ENCODE peak calls at places on chromosomes 11 and 22, in seven cellular contexts. R, O, T, L, N, W and S are unnamed samples. For H3K9me3, the result is how much of the 10 kb centered on the place peaks cover.

GRCh38 chr11:17252704-17253103 is 23.8 kb upstream of the NUCB2 start:
- DNase-seq in L (no peak), R (no peak), O (no peak), N (no peak), T (no peak), W (no peak), S (no peak)

GRCh38 chr11:7600205-7600775 is 73.0 kb downstream of the CYB5R2 start:
- DNase-seq in W (no peak), L (no peak), N (no peak), R (no peak), O (no peak), T (peak), S (peak)

GRCh38 chr11:39732002-39732401 is 1727.5 kb downstream of the LRRC4C start:
- DNase-seq in T (no peak), N (no peak), W (no peak), O (no peak), R (no peak), L (no peak), S (no peak)

GRCh38 chr22:37547249-37547741 is 13.0 kb upstream of the CDC42EP1 start:
- DNase-seq in O (no peak), N (no peak), L (no peak), T (no peak), R (no peak), W (no peak), S (no peak)

GRCh38 chr11:108813086-108813485 is 148.2 kb downstream of the DDX10 start:
- DNase-seq in R (no peak), O (no peak), W (no peak), T (no peak), L (no peak), N (no peak), S (no peak)

GRCh38 chr11:103850419-103851165 is 185.8 kb upstream of the DDI1 start:
- DNase-seq in W (no peak), R (no peak), L (no peak), T (no peak), O (no peak), N (no peak), S (no peak)

GRCh38 chr11:67631427-67631826 is 1.7 kb upstream of the NUDT8 start:
- DNase-seq in N (peak), T (no peak), R (no peak), L (peak), W (no peak), O (peak), S (no peak)

GRCh38 chr11:65183201-65183891 is 1.6 kb downstream of the CAPN1 start:
- DNase-seq in T (no peak), R (no peak), L (no peak), O (peak), W (no peak), N (peak), S (no peak)

GRCh38 chr22:27475548-27475897 is 326.0 kb downstream of the MN1 start:
- DNase-seq in L (no peak), N (no peak), O (no peak), T (no peak), W (no peak), R (no peak), S (no peak)

GRCh38 chr11:82326853-82327252 is 406.8 kb downstream of the FAM181B start:
- DNase-seq in T (no peak), W (no peak), N (no peak), R (no peak), L (no peak), O (no peak), S (no peak)

GRCh38 chr22:39246217-39246616 is 1.4 kb upstream of the PDGFB start:
- DNase-seq in N (no peak), T (no peak), W (no peak), O (no peak), L (no peak), R (no peak), S (no peak)

GRCh38 chr22:33038131-33038772 is 19.9 kb downstream of the SYN3 start:
- DNase-seq in O (no peak), L (no peak), R (no peak), T (no peak), N (no peak), W (no peak), S (no peak)

GRCh38 chr11:128157423-128158298 is 429.7 kb downstream of the ETS1 start:
- DNase-seq in T (peak), N (no peak), R (peak), W (peak), L (peak), O (peak), S (peak)

GRCh38 chr11:71214553-71215371 is 37.6 kb downstream of the SHANK2 start:
- DNase-seq in T (no peak), L (no peak), R (no peak), N (no peak), W (no peak), O (no peak), S (no peak)

GRCh38 chr11:100574894-100575769 is 112.0 kb upstream of the ARHGAP42 start:
- DNase-seq in T (no peak), L (no peak), O (no peak), N (no peak), W (no peak), R (no peak), S (no peak)

GRCh38 chr11:36249271-36249670 is 40.0 kb downstream of the COMMD9 start:
- DNase-seq in N (no peak), R (no peak), O (no peak), T (no peak), W (no peak), L (no peak), S (peak)

GRCh38 chr11:67544591-67545242 is 21.5 kb upstream of the CABP2 start:
- DNase-seq in W (no peak), R (no peak), N (no peak), T (no peak), O (no peak), L (no peak), S (no peak)

GRCh38 chr11:17750013-17750816 is 15.6 kb downstream of the KCNC1 start:
- DNase-seq in T (no peak), N (peak), R (no peak), W (no peak), O (no peak), L (no peak), S (no peak)

GRCh38 chr11:105719073-105719846 is 109.4 kb downstream of the GRIA4 start:
- DNase-seq in N (no peak), O (no peak), W (no peak), T (no peak), L (no peak), R (no peak), S (peak)

GRCh38 chr11:86515297-86516094 is 140.8 kb downstream of the CCDC81 start:
- DNase-seq in T (no peak), W (no peak), R (no peak), N (no peak), L (peak), O (no peak), S (peak)

GRCh38 chr11:93031386-93031785 is 61.9 kb downstream of the MTNR1B start:
- DNase-seq in R (no peak), L (no peak), W (no peak), T (no peak), N (no peak), O (peak), S (no peak)

GRCh38 chr11:116976941-116977570 is 121.2 kb downstream of the SIK3 start:
- DNase-seq in T (no peak), N (no peak), R (no peak), W (no peak), L (no peak), O (no peak), S (no peak)

GRCh38 chr22:30253205-30253852 is 6.8 kb upstream of the LIF start:
- DNase-seq in R (no peak), W (peak), N (peak), O (no peak), T (no peak), L (peak), S (no peak)

GRCh38 chr22:32469799-32470212 is 4.8 kb upstream of the FBXO7 start:
- DNase-seq in T (no peak), R (no peak), L (no peak), N (no peak), W (no peak), O (no peak), S (peak)

GRCh38 chr22:22085702-22086500 is 103.3 kb upstream of the TOP3B start:
- DNase-seq in O (no peak), L (no peak), N (no peak), W (no peak), T (peak), R (no peak), S (no peak)

GRCh38 chr11:9144828-9145227 is 53.4 kb upstream of the SCUBE2 start:
- DNase-seq in R (no peak), N (no peak), W (no peak), T (no peak), O (no peak), L (no peak), S (no peak)

GRCh38 chr22:39315389-39315788 is 4.0 kb downstream of the RPL3 start:
- DNase-seq in W (no peak), L (no peak), R (no peak), O (no peak), T (no peak), N (no peak), S (no peak)

GRCh38 chr11:31870609-31871309 is 59.6 kb upstream of the PAX6 start:
- DNase-seq in L (no peak), R (no peak), O (peak), N (peak), T (no peak), W (peak), S (peak)

GRCh38 chr22:47267531-47268282 is 505.3 kb downstream of the TBC1D22A start:
- DNase-seq in O (no peak), R (no peak), N (no peak), T (no peak), W (no peak), L (no peak), S (no peak)
- H3K9me3 ChIP-seq in O (half or more), R (under half), N (under half), T (under half), W (under half), L (under half), S (under half)

GRCh38 chr11:1206391-1207271 is 16.2 kb upstream of the MUC5B start:
- DNase-seq in L (no peak), N (peak), R (no peak), T (peak), O (peak), W (peak), S (no peak)

GRCh38 chr11:1207451-1208360 is 15.2 kb upstream of the MUC5B start:
- DNase-seq in N (peak), O (peak), L (no peak), T (peak), R (no peak), W (peak), S (no peak)

GRCh38 chr11:1208361-1209261 is 14.3 kb upstream of the MUC5B start:
- DNase-seq in W (no peak), T (no peak), N (peak), O (peak), L (no peak), R (no peak), S (no peak)

GRCh38 chr11:1209371-1210057 is 13.4 kb upstream of the MUC5B start:
- DNase-seq in L (no peak), T (no peak), W (no peak), O (peak), N (peak), R (no peak), S (no peak)

GRCh38 chr11:1211838-1212237 is 11.0 kb upstream of the MUC5B start:
- DNase-seq in N (no peak), W (no peak), T (no peak), R (no peak), L (no peak), O (no peak), S (no peak)
- H3K9me3 ChIP-seq in N (under half), W (under half), T (under half), R (under half), L (under half), O (under half), S (under half)

DNA sequence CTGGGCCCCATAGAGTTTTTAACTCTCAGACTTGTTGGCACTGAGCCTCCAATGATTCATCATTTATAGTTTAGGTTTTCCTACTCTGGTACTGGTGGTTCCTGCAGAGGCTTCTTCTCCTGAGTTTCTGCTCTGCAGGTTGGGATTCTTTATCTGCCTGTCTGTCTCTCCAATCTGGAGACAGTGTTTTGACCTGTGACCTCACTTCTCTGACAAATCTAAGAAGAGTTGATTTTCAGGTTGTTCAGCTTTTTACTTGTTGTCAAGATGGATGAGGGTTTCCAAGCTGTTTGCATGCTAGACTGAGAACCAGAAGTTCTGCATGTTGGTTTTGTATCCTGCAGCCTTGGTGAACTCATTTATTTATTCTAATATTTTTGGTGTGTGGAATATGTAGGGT is 63.9 kb downstream of the JAM3 start:
- DNase-seq in N (no peak), T (no peak), R (no peak), W (no peak), O (no peak), L (no peak), S (no peak)
- H3K9me3 ChIP-seq in N (under half), T (under half), R (under half), W (under half), O (under half), L (under half), S (under half)

GRCh38 chr22:49599039-49599438 is 228.6 kb downstream of the BRD1 start:
- DNase-seq in L (no peak), O (no peak), W (no peak), R (no peak), T (no peak), N (peak), S (no peak)
- H3K9me3 ChIP-seq in L (under half), O (under half), W (under half), R (under half), T (under half), N (under half), S (half or more)

DNA sequence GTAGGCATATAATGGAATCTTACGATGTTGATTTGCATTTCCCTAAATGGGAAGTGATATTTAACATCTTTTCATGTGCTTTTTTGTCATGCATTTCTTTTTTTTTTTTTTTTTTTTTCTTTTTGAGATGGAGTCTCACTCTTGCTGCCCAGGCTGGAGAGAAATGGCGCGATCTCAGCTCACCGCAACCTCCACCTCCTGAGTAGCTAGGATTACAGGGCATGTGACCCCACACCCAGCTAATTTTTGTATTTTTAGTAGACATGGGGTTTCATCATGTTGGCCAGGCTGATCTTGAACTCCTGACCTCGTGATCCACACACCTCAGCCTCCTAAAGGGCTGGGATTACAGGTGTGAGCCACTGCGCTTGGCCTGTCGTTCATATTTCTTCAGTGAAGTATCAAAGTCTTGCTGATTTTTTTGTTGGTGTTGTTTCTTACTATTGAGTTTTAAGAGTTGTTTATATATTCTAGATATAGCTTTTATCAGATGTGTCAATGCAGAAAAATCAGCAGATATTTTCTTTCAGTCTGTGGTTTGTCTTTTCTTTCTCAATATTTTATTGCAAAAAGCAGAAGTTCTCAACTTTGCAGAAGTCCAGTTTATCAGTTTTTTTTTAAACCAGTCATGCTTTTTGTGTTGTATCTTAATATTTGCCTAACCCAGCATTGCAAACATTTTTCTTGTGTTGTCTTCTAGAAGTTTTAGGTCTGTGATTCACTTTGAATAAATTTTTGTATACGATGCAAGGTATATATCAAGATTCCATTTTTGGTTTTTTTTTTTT is 6.8 kb downstream of the ASRGL1 start:
- DNase-seq in W (no peak), R (no peak), L (no peak), O (no peak), N (no peak), T (no peak), S (no peak)
- H3K9me3 ChIP-seq in W (under half), R (under half), L (under half), O (under half), N (under half), T (under half), S (under half)

GRCh38 chr11:69674267-69674885 is 777 bp downstream of the LTO1 start:
- DNase-seq in L (no peak), R (peak), T (no peak), W (no peak), N (no peak), O (no peak), S (peak)
- H3K9me3 ChIP-seq in L (under half), R (under half), T (under half), W (under half), N (under half), O (under half), S (under half)

DNA sequence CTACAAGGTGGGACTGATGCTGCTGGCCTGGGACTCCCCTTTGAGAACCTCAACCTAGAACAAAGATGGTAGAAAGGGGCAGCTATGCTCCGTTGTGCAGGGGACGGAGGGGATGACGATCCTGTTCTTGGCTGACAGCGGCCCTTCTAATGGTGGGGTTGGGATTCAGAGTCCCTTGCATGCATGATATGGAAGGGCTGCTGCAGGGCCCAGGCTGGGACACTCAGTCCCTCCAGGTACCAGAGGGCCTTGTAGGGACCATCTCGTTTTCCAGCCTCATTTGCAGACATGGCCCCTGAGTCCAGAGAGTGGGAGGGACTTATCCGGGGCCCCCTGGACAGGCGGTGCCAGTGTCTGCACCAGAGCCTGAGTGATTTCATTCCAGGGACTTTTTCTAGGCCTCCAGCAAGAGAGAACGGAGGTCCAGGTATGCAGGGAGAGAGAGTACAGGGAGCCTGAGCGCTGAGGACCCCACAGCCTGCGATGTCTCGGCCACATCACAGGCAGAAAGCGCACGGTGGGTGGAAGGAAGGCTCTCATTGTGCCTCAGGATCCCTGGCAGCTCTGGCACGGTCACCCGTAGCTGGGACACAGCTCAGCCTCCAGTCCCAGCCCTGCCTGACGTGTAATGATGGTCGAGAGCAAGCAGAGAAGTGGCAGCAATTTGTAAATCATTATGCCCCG is 860.7 kb downstream of the TBC1D22A start:
- DNase-seq in R (no peak), W (no peak), L (no peak), T (no peak), O (peak), N (no peak), S (no peak)
- H3K9me3 ChIP-seq in R (under half), W (under half), L (under half), T (under half), O (under half), N (under half), S (half or more)